ENCODE peak calls at places on chromosomes 4 and X, in six cellular contexts. C is dorsolateral prefrontal cortex, U is fibroblast of lung, D is PC-3, H is AG10803, G is mucosa of descending colon. R is an unnamed sample.

GRCh38 chrX:69032601-69033000 is 132.7 kb downstream of the PJA1 start:
- DNase-seq in C (no peak), U (peak; percentile 9), D (peak; percentile 92), H (no peak), G (no peak), R (no peak)

GRCh38 chr4:128924951-128925350 is 115.5 kb downstream of the JADE1 start:
- DNase-seq in C (no peak), U (peak; percentile 57), D (no peak), H (no peak), G (no peak), R (no peak)

GRCh38 chr4:71595576-71596108 is 188.2 kb downstream of the GC start:
- DNase-seq in C (no peak), U (peak; percentile 15), D (no peak), H (peak; percentile 8), G (no peak), R (no peak)

GRCh38 chrX:68833855-68834331 is 5.1 kb downstream of the EFNB1 start:
- DNase-seq in C (no peak), U (no peak), D (peak; percentile 52), H (no peak), G (peak; percentile 38), R (no peak)

GRCh38 chrX:25925956-25926355 is 212.2 kb upstream of the MAGEB18 start:
- DNase-seq in C (no peak), U (peak; percentile 8), D (no peak), H (no peak), G (no peak), R (no peak)

GRCh38 chr4:7006411-7006810 is 36.8 kb upstream of the TADA2B start:
- DNase-seq in C (no peak), U (no peak), D (no peak), H (peak; percentile 69), G (no peak), R (no peak)

GRCh38 chrX:53261573-53261972 is 19.8 kb downstream of the IQSEC2 start:
- DNase-seq in C (no peak), U (no peak), D (no peak), H (no peak), G (no peak), R (no peak)

GRCh38 chrX:153055827-153056748 is at the start of gene PNMA3:
- DNase-seq in C (no peak), U (no peak), D (no peak), H (no peak), G (no peak), R (no peak)

GRCh38 chr4:87919951-87920350 is 55.6 kb upstream of the SPP1 start:
- DNase-seq in C (no peak), U (no peak), D (no peak), H (no peak), G (no peak), R (no peak)

GRCh38 chr4:152937535-152938236 is 1.6 kb downstream of the FHDC1 start:
- DNase-seq in C (no peak), U (peak; percentile 48), D (no peak), H (peak; percentile 26), G (peak; percentile 62), R (no peak)

GRCh38 chr4:176123710-176124407 is 58.2 kb downstream of the WDR17 start:
- DNase-seq in C (no peak), U (peak; percentile 6), D (peak; percentile 43), H (peak; percentile 6), G (peak; percentile 30), R (no peak)

GRCh38 chr4:109079731-109080130 is 222.7 kb downstream of the COL25A1 start:
- DNase-seq in C (no peak), U (peak; percentile 81), D (peak; percentile 4), H (peak; percentile 1), G (no peak), R (no peak)

GRCh38 chrX:51376672-51377071 is 44.0 kb downstream of the NUDT10 start:
- DNase-seq in C (no peak), U (no peak), D (no peak), H (no peak), G (no peak), R (no peak)

GRCh38 chr4:87071401-87071800 is 136.6 kb downstream of the AFF1 start:
- DNase-seq in C (no peak), U (no peak), D (no peak), H (no peak), G (peak; percentile 48), R (no peak)

GRCh38 chrX:122046226-122046625 is 998.8 kb downstream of the GLUD2 start:
- DNase-seq in C (no peak), U (no peak), D (no peak), H (no peak), G (no peak), R (no peak)

GRCh38 chrX:63754141-63754859 is 30.7 kb downstream of the ARHGEF9 start:
- DNase-seq in C (no peak), U (peak; percentile 23), D (no peak), H (peak; percentile 12), G (peak; percentile 32), R (no peak)

GRCh38 chr4:168569066-168569908 is 72.4 kb downstream of the PALLD start:
- DNase-seq in C (no peak), U (peak; percentile 67), D (no peak), H (peak; percentile 40), G (peak; percentile 49), R (no peak)

GRCh38 chr4:86484241-86484640 is 109.9 kb upstream of the PTPN13 start:
- DNase-seq in C (no peak), U (peak; percentile 25), D (no peak), H (no peak), G (no peak), R (no peak)

GRCh38 chrX:66051989-66052388 is 12.1 kb upstream of the VSIG4 start:
- DNase-seq in C (no peak), U (no peak), D (no peak), H (no peak), G (no peak), R (no peak)

GRCh38 chr4:107688421-107688820 is 31.6 kb downstream of the PAPSS1 start:
- DNase-seq in C (no peak), U (no peak), D (no peak), H (no peak), G (no peak), R (no peak)

GRCh38 chr4:61517144-61517543 is 317.0 kb downstream of the ADGRL3 start:
- DNase-seq in C (no peak), U (no peak), D (no peak), H (no peak), G (peak; percentile 62), R (no peak)

GRCh38 chrX:121307441-121307840 is 260.0 kb downstream of the GLUD2 start:
- DNase-seq in C (no peak), U (peak; percentile 35), D (no peak), H (peak; percentile 33), G (no peak), R (no peak)

GRCh38 chrX:63784902-63785692 is at the start of gene ARHGEF9:
- DNase-seq in C (peak; percentile 51), U (peak; percentile 3), D (no peak), H (peak; percentile 3), G (peak; percentile 26), R (no peak)

GRCh38 chr4:173252024-173252935 is 81.9 kb downstream of the HMGB2 start:
- DNase-seq in C (peak; percentile 75), U (peak; percentile 100), D (peak; percentile 97), H (peak; percentile 94), G (peak; percentile 35), R (peak; percentile 93)

GRCh38 chr4:104128031-104128849 is 366.5 kb downstream of the CXXC4 start:
- DNase-seq in C (no peak), U (no peak), D (peak; percentile 28), H (no peak), G (no peak), R (no peak)
- TF ChIP-seq CTCF in C (no peak), U (no peak), D (no peak), H (no peak), G (no peak), R (no peak)

GRCh38 chr4:188821500-188821899 is 682.3 kb downstream of the TRIML1 start:
- DNase-seq in C (no peak), U (no peak), D (no peak), H (no peak), G (no peak), R (no peak)

GRCh38 chr4:188822698-188823097 is 683.5 kb downstream of the TRIML1 start:
- DNase-seq in C (no peak), U (no peak), D (peak; percentile 4), H (no peak), G (no peak), R (no peak)

GRCh38 chr4:188826393-188826792 is 687.2 kb downstream of the TRIML1 start:
- DNase-seq in C (no peak), U (no peak), D (no peak), H (no peak), G (no peak), R (no peak)

GRCh38 chr4:188819243-188819642 is 680.0 kb downstream of the TRIML1 start:
- DNase-seq in C (no peak), U (peak; percentile 0), D (no peak), H (peak; percentile 6), G (no peak), R (no peak)

DNA sequence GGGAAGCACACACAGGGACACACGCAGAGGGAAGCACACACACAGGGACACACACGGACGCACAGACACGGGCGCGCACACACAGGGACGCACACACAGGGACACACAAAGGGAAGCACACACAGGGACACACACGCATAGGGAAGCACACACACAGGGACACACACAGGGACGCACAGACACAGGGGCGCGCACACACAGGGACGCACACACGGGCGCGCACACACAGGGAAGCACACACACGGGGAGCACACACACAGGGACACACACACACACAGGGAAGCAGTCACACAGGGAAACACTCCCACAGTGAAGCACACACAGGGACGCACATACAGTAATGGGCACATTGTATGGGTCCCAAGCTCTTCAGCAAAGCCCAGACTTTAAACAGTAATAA is 685.3 kb downstream of the TRIML1 start:
- DNase-seq in C (no peak), U (no peak), D (no peak), H (no peak), G (no peak), R (no peak)
- H3K4me3 ChIP-seq in C (no peak overlapping the region), U (no peak overlapping the region), D (no peak overlapping the region), H (no peak overlapping the region), G (no peak overlapping the region), R (no peak overlapping the region)

GRCh38 chr4:119041951-119042560 is 93.6 kb upstream of the MYOZ2 start:
- DNase-seq in C (no peak), U (peak; percentile 66), D (peak; percentile 77), H (peak; percentile 77), G (peak; percentile 81), R (no peak)
- TF ChIP-seq CTCF in C (peak; percentile 59), U (peak; percentile 70), D (peak; percentile 74), H (peak; percentile 79), G (peak; percentile 34), R (peak; percentile 91)

GRCh38 chr4:76195326-76195725 is 18.3 kb downstream of the SCARB2 start:
- DNase-seq in C (no peak), U (peak; percentile 62), D (no peak), H (no peak), G (no peak), R (no peak)
- H3K4me3 ChIP-seq in C (no peak overlapping the region), U (no peak overlapping the region), D (no peak overlapping the region), H (no peak overlapping the region), G (no peak overlapping the region), R (no peak overlapping the region)

DNA sequence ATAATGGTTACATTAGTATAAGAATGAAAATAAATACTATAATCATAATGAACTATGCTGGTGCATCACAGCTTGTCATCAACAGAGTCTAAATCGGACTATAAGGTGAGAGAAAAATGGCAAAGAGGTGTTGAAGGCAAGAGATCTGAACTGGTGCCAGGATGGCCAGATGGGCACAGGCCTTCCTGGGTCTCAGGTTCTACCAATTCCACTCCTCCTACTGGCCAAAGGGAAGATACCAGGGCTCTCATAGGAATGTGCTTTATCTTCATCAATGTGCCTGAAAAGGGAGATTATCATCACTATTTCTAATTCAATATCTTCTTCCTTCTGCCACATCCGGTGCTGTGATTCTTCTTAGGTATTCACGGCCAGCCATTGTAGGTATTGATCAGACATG is 107.6 kb downstream of the GASK1B start:
- DNase-seq in C (no peak), U (no peak), D (peak; percentile 6), H (no peak), G (no peak), R (no peak)
- TF ChIP-seq CTCF in C (no peak), U (no peak), D (peak; percentile 33), H (no peak), G (no peak), R (peak; percentile 5)